ENCODE peak calls at places on chromosomes 6 and 20, in five cellular contexts. X, T, O, P and G are unnamed samples.
A peak's percentile ranks its signal among the peaks of the same experiment; 100 is the strongest.

GRCh38 chr6:160238786-160239751 is 19.6 kb downstream of the SLC22A2 start:
- DNase-seq in P (no peak), X (no peak), T (no peak), O (no peak), G (no peak)

GRCh38 chr20:6868864-6869263 is 101.4 kb downstream of the BMP2 start:
- DNase-seq in O (no peak), X (no peak), T (no peak), P (no peak), G (no peak)

GRCh38 chr20:19828233-19828632 is 70.2 kb downstream of the RIN2 start:
- DNase-seq in P (no peak), X (no peak), O (peak; percentile 79), T (no peak), G (no peak)

GRCh38 chr6:156662025-156662445 is 115.1 kb upstream of the ARID1B start:
- DNase-seq in X (no peak), T (no peak), O (no peak), P (no peak), G (peak; percentile 71)

GRCh38 chr20:22568872-22569344 is 15.5 kb downstream of the FOXA2 start:
- DNase-seq in T (no peak), X (no peak), O (no peak), P (no peak), G (no peak)

GRCh38 chr20:46826343-46826984 is 68.2 kb upstream of the EYA2 start:
- DNase-seq in T (no peak), P (no peak), X (no peak), O (no peak), G (no peak)

GRCh38 chr6:6766230-6766905 is 177.8 kb downstream of the LY86 start:
- DNase-seq in X (no peak), O (no peak), P (no peak), T (no peak), G (no peak)

GRCh38 chr6:44957151-44957550 is 371.0 kb upstream of the RUNX2 start:
- DNase-seq in X (no peak), O (no peak), P (no peak), T (no peak), G (no peak)

GRCh38 chr6:90401933-90402830 is 105.5 kb upstream of the BACH2 start:
- DNase-seq in X (no peak), O (no peak), T (no peak), P (no peak), G (no peak)

GRCh38 chr6:163962627-163963117 is 548.2 kb downstream of the QKI start:
- DNase-seq in O (no peak), P (no peak), T (no peak), X (no peak), G (no peak)

GRCh38 chr6:40315055-40315454 is 272.1 kb downstream of the LRFN2 start:
- DNase-seq in O (no peak), T (no peak), P (no peak), X (no peak), G (no peak)